ENCODE peak calls at places on chromosomes 11 and 22, in eight cellular contexts. Y is mesenchymal stem cell; N is AG04450; W is CD8-positive, alpha-beta T cell; L is H9; P is BJ; H is adipocyte; O is body of pancreas. I is an unnamed sample. For H3K27me3, the result is how much of the 10 kb centered on the place peaks cover.

GRCh38 chr22:17606472-17606871 is 22.1 kb downstream of the ATP6V1E1 start:
- DNase-seq in Y (no peak), O (no peak), W (no peak), N (peak), P (no peak), L (no peak), H (peak), I (peak)

GRCh38 chr11:69632900-69633299 is 8.1 kb upstream of the CCND1 start:
- DNase-seq in W (no peak), O (no peak), P (no peak), N (no peak), Y (no peak), H (no peak), L (no peak), I (no peak)

GRCh38 chr22:39938509-39938908 is 21.7 kb upstream of the TMA7B start:
- DNase-seq in H (no peak), P (no peak), Y (no peak), N (no peak), W (peak), O (no peak), L (no peak), I (no peak)

GRCh38 chr11:71252782-71253730 is 679 bp upstream of the SHANK2 start:
- DNase-seq in O (peak), H (peak), P (no peak), W (no peak), Y (peak), L (peak), N (no peak), I (peak)

GRCh38 chr11:83711035-83711630 is 425.0 kb upstream of the CCDC90B start:
- DNase-seq in W (no peak), Y (no peak), N (no peak), L (no peak), P (no peak), O (no peak), H (no peak), I (peak)

GRCh38 chr11:61901353-61901858 is 10.1 kb upstream of the FADS3 start:
- DNase-seq in H (no peak), P (no peak), L (no peak), O (no peak), N (no peak), Y (no peak), W (no peak), I (no peak)

GRCh38 chr11:88535916-88536547 is 198.5 kb upstream of the CTSC start:
- DNase-seq in L (no peak), O (no peak), Y (peak), N (peak), H (peak), W (no peak), P (peak), I (peak)

GRCh38 chr11:15038963-15039362 is 34.4 kb upstream of the CALCB start:
- DNase-seq in P (no peak), O (no peak), W (no peak), N (no peak), L (no peak), Y (peak), H (no peak), I (no peak)

GRCh38 chr11:93131709-93132108 is 66.1 kb downstream of the SLC36A4 start:
- DNase-seq in N (no peak), P (no peak), Y (no peak), H (no peak), L (no peak), O (no peak), W (no peak), I (no peak)

GRCh38 chr11:57647960-57648776 is 1.5 kb downstream of the YPEL4 start:
- DNase-seq in H (peak), P (no peak), N (no peak), Y (peak), O (no peak), L (peak), W (no peak), I (peak)

GRCh38 chr11:15651782-15652181 is 537.1 kb downstream of the INSC start:
- DNase-seq in H (no peak), Y (no peak), W (no peak), L (no peak), P (no peak), N (no peak), O (no peak), I (no peak)

GRCh38 chr22:43136255-43136654 is 6.9 kb downstream of the MCAT start:
- DNase-seq in P (no peak), O (peak), Y (peak), W (peak), L (peak), H (peak), N (no peak), I (peak)

GRCh38 chr11:107576497-107577086 is 11.1 kb upstream of the ALKBH8 start:
- DNase-seq in P (no peak), W (peak), O (peak), L (no peak), H (peak), N (no peak), Y (peak), I (peak)

GRCh38 chr11:26575946-26576345 is 3.9 kb upstream of the MUC15 start:
- DNase-seq in Y (no peak), L (no peak), O (no peak), P (no peak), H (no peak), N (no peak), W (no peak), I (no peak)

GRCh38 chr11:2534957-2535672 is 90.3 kb downstream of the KCNQ1 start:
- DNase-seq in N (no peak), Y (no peak), P (no peak), H (no peak), W (no peak), L (no peak), O (peak), I (no peak)

GRCh38 chr11:6541356-6541755 is 44.3 kb downstream of the DNHD1 start:
- DNase-seq in W (no peak), L (no peak), Y (no peak), N (no peak), O (no peak), H (no peak), P (no peak), I (no peak)

GRCh38 chr22:44755000-44755399 is 2.6 kb downstream of the ARHGAP8 start:
- DNase-seq in O (no peak), W (no peak), P (no peak), H (no peak), L (no peak), Y (no peak), N (no peak), I (no peak)
- H3K27me3 ChIP-seq in O (under half), W (under half), P (under half), H (under half), L (under half), Y (half or more), N (under half), I (under half)

DNA sequence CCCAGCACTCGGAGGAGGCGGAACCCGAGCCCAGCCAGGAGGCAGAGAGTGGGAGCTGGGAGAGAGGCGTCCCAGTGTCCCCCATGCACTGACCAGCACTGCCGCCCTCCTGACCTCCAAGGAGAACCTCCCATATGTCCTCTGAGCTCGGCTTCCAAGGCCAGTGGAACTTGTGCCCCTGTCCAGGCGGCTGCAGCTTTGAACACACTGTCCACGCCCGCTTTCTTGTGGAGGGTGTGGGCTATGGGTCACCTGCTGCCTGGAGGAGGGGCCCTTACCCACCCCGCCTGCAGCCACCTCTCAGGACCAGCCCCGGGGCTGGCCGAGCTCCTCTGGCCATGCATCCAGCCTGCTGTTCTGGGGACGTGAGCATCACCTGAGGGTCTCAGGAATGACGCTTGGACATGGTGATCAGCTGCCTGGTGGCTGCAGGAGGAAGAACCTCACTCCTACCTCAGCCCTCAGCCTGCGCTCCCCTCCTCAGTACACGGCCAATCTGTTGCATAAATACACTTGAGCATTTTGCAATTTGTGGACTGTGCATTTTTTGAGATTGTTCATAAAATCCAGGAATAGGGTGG is 22.2 kb upstream of the MUC5B start:
- DNase-seq in W (no peak), O (no peak), N (no peak), L (peak), Y (no peak), H (no peak), P (no peak), I (no peak)
- H3K27me3 ChIP-seq in W (under half), O (under half), N (under half), L (under half), Y (under half), H (under half), P (under half), I (under half)

GRCh38 chr11:13045734-13046133 is 36.6 kb downstream of the RASSF10 start:
- DNase-seq in Y (no peak), L (no peak), H (no peak), W (no peak), O (no peak), N (no peak), P (no peak), I (no peak)

GRCh38 chr11:13042873-13043338 is 33.8 kb downstream of the RASSF10 start:
- DNase-seq in Y (no peak), L (no peak), W (no peak), P (no peak), N (no peak), O (no peak), H (no peak), I (peak)

GRCh38 chr11:13046626-13047570 is 37.8 kb downstream of the RASSF10 start:
- DNase-seq in H (no peak), L (no peak), P (no peak), W (no peak), N (no peak), Y (no peak), O (no peak), I (no peak)

GRCh38 chr11:13040969-13041561 is 31.9 kb downstream of the RASSF10 start:
- DNase-seq in Y (no peak), H (no peak), W (no peak), O (peak), N (no peak), P (no peak), L (no peak), I (no peak)

GRCh38 chr11:13043912-13044628 is 35.0 kb downstream of the RASSF10 start:
- DNase-seq in H (no peak), P (no peak), O (no peak), L (no peak), N (no peak), W (no peak), Y (no peak), I (no peak)
- H3K27me3 ChIP-seq in H (under half), P (under half), O (under half), L (under half), N (under half), W (under half), Y (under half), I (under half)

GRCh38 chr22:30444632-30445437 is 19.3 kb downstream of the MTFP1 start:
- DNase-seq in L (peak), N (no peak), H (peak), W (peak), P (no peak), Y (peak), O (peak), I (peak)
- H3K27me3 ChIP-seq in L (under half), N (under half), H (under half), W (under half), P (under half), Y (under half), O (under half), I (under half)

DNA sequence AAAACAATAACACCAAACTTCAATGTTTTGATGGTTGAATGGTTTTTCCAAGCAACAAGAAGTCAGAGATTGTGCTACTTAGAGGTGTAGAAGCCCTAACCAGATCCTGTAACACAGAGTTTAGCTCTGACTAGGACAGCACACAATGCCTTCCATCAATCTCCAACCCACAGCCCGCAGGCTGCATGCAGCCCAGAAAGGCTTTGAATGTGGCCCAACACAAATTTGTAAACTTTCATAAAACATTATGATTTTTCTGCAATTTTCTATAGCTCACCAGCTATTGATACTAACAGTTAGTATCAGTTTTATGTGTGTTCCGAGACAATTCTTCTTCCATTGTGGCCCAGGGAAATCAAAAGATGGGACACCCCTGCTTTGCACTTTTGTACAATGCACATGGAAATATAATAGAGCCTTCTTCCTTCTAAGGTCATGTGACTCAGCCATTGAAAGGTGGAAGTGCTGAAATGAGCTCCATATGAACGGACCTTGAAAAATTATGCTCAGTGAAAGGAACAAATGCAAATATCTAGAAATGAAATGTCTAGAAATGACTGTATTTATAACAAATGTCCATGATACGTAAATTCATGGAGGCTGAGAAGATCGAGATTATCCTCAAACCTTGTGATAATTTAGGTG is 47.6 kb upstream of the VPREB1 start:
- DNase-seq in H (no peak), W (no peak), P (no peak), L (no peak), N (no peak), O (no peak), Y (no peak), I (no peak)
- H3K27me3 ChIP-seq in H (half or more), W (under half), P (under half), L (half or more), N (under half), O (under half), Y (under half), I (half or more)

GRCh38 chr22:29313126-29314071 is 2.1 kb downstream of the RASL10A start:
- DNase-seq in W (no peak), Y (peak), P (no peak), N (no peak), O (no peak), L (peak), H (no peak), I (no peak)
- H3K27me3 ChIP-seq in W (under half), Y (under half), P (under half), N (under half), O (under half), L (under half), H (under half), I (under half)

GRCh38 chr11:8271106-8271886 is 7.6 kb upstream of the LMO1 start:
- DNase-seq in Y (no peak), O (no peak), W (no peak), H (no peak), L (no peak), N (no peak), P (no peak), I (no peak)
- H3K27me3 ChIP-seq in Y (under half), O (under half), W (under half), H (under half), L (under half), N (under half), P (under half), I (half or more)